ENCODE peak calls at places on chromosomes 1 and 21, in six cellular contexts. O is HepG2, Y is H1, A is K562, U is HCT116, D is GM12878. B is an unnamed sample.

GRCh38 chr1:31376374-31377134 is 3.7 kb upstream of the FABP3 start:
- DNase-seq in D (no peak), Y (no peak), U (no peak), O (peak), A (peak), B (no peak)

GRCh38 chr1:17542696-17543095 is 3.2 kb downstream of the ARHGEF10L start:
- DNase-seq in D (no peak), Y (no peak), A (no peak), O (peak), U (no peak), B (no peak)

GRCh38 chr1:229640455-229640854 is 14.4 kb downstream of the URB2 start:
- DNase-seq in D (no peak), U (no peak), O (no peak), Y (no peak), A (no peak), B (no peak)

GRCh38 chr1:151058682-151059341 is 610 bp downstream of the CDC42SE1 start:
- DNase-seq in Y (peak), U (no peak), O (no peak), D (no peak), A (no peak), B (peak)

GRCh38 chr1:19480282-19480681 is 5.1 kb downstream of the CAPZB start:
- DNase-seq in A (no peak), D (no peak), U (no peak), O (no peak), Y (no peak), B (no peak)

GRCh38 chr1:55059302-55060132 is 20.2 kb downstream of the PCSK9 start:
- DNase-seq in U (no peak), Y (no peak), O (no peak), D (no peak), A (no peak), B (no peak)

GRCh38 chr1:223176437-223176836 is 33.4 kb upstream of the TLR5 start:
- DNase-seq in D (no peak), A (no peak), U (no peak), Y (no peak), O (no peak), B (no peak)

GRCh38 chr21:35606578-35606977 is 453.7 kb downstream of the SETD4 start:
- DNase-seq in D (no peak), O (no peak), A (no peak), Y (no peak), U (no peak), B (no peak)

GRCh38 chr1:32969556-32969955 is 4.9 kb upstream of the RNF19B start:
- DNase-seq in U (no peak), Y (no peak), O (no peak), D (no peak), A (no peak), B (no peak)

GRCh38 chr1:222529916-222530315 is 18.0 kb downstream of the HHIPL2 start:
- DNase-seq in D (no peak), U (no peak), Y (no peak), O (no peak), A (no peak), B (no peak)

GRCh38 chr1:97489834-97490233 is 431.0 kb downstream of the DPYD start:
- DNase-seq in A (no peak), D (no peak), O (peak), U (no peak), Y (no peak), B (no peak)

GRCh38 chr1:53733447-53733931 is 5.5 kb downstream of the GLIS1 start:
- DNase-seq in U (no peak), D (no peak), O (no peak), Y (no peak), A (no peak), B (no peak)

GRCh38 chr1:213439703-213440102 is 388.7 kb downstream of the RPS6KC1 start:
- DNase-seq in U (no peak), Y (no peak), D (no peak), O (no peak), A (no peak), B (no peak)

GRCh38 chr1:178098262-178098661 is 4.4 kb downstream of the RASAL2 start:
- DNase-seq in A (no peak), U (no peak), O (no peak), Y (no peak), D (no peak), B (no peak)

GRCh38 chr1:204260601-204261197 is 46.9 kb upstream of the GOLT1A start:
- DNase-seq in O (no peak), U (no peak), D (no peak), Y (no peak), A (no peak), B (no peak)

GRCh38 chr1:62849031-62849430 is 65.1 kb downstream of the ATG4C start:
- DNase-seq in O (no peak), Y (no peak), U (no peak), D (no peak), A (no peak), B (no peak)

GRCh38 chr1:210647406-210648333 is 319.0 kb downstream of the HHAT start:
- DNase-seq in O (no peak), Y (no peak), A (no peak), U (no peak), D (no peak), B (no peak)

GRCh38 chr1:43300661-43301094 is at the start of gene TIE1:
- DNase-seq in A (no peak), D (no peak), U (no peak), Y (no peak), O (no peak), B (no peak)

GRCh38 chr1:205444931-205445652 is 10.8 kb downstream of the BLACAT1 start:
- DNase-seq in U (no peak), O (no peak), D (no peak), Y (peak), A (no peak), B (peak)

GRCh38 chr21:44964381-44964780 is 24.6 kb downstream of the SLX9 start:
- DNase-seq in A (no peak), Y (no peak), U (no peak), O (no peak), D (no peak), B (no peak)

GRCh38 chr1:44696789-44697188 is 22.3 kb downstream of the ARMH1 start:
- DNase-seq in A (no peak), Y (no peak), D (no peak), U (no peak), O (no peak), B (no peak)

GRCh38 chr21:38236232-38236631 is 20.6 kb upstream of the KCNJ15 start:
- DNase-seq in U (no peak), D (no peak), O (no peak), Y (no peak), A (no peak), B (no peak)

GRCh38 chr21:46189213-46189958 is 5.1 kb upstream of the SPATC1L start:
- DNase-seq in Y (no peak), O (no peak), A (peak), D (no peak), U (no peak), B (no peak)

GRCh38 chr1:11804666-11805453 is 904 bp downstream of the MTHFR start:
- DNase-seq in O (no peak), U (no peak), Y (peak), A (peak), D (no peak), B (no peak)
- TF ChIP-seq MAX in O (no peak), U (no peak), Y (no peak), A (no peak), D (no peak), B (no peak)

DNA sequence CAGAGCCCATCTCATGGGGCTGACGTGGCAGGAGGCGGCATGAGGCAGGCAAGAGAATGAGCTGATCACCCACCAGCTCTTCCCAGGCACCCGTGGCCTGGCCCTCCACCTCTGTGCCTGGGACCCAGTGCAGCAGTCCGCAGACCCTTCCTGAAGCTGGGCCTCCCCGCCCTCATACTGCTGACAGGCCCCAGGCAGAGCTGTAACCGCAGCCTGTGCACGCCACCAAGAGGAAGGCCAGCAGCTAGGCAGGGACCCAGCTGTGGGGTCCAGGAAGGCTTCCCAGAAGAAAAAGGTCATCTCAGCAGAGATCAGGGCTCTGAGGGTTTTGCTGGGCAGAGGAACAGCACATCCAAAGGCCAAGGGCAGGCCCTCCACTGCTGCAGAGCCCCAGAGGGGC is 9.8 kb upstream of the MTFR1L start:
- DNase-seq in U (no peak), O (no peak), A (no peak), D (no peak), Y (no peak), B (no peak)
- TF ChIP-seq SP1 in U (no peak), O (no peak), A (no peak), D (no peak), Y (no peak), B (no peak)

GRCh38 chr1:110336300-110337039 is 2.7 kb upstream of the RBM15 start:
- DNase-seq in O (no peak), Y (no peak), U (peak), A (no peak), D (no peak), B (no peak)

GRCh38 chr1:110339040-110339426 is at the start of gene RBM15:
- DNase-seq in A (peak), O (peak), D (peak), U (peak), Y (peak), B (peak)

GRCh38 chr1:110339427-110340206 is 440 bp downstream of the RBM15 start:
- DNase-seq in Y (peak), A (peak), O (peak), U (no peak), D (no peak), B (peak)

GRCh38 chr1:110338200-110339039 is 757 bp upstream of the RBM15 start:
- DNase-seq in U (peak), Y (peak), D (peak), A (peak), O (peak), B (peak)

GRCh38 chr1:110337704-110338199 is 1.4 kb upstream of the RBM15 start:
- DNase-seq in Y (peak), A (peak), D (no peak), O (peak), U (no peak), B (peak)
- TF ChIP-seq MAX in Y (no peak), A (no peak), D (no peak), O (no peak), U (no peak), B (no peak)

GRCh38 chr1:162757476-162757875 is 33.0 kb upstream of the HSD17B7 start:
- DNase-seq in U (no peak), D (no peak), Y (no peak), A (no peak), O (no peak), B (no peak)

GRCh38 chr1:162753001-162753658 is 37.4 kb upstream of the HSD17B7 start:
- DNase-seq in U (no peak), D (no peak), Y (no peak), A (no peak), O (peak), B (no peak)

GRCh38 chr1:162753998-162754585 is 36.4 kb upstream of the HSD17B7 start:
- DNase-seq in A (no peak), D (no peak), Y (no peak), U (no peak), O (no peak), B (no peak)

GRCh38 chr1:162756523-162756922 is 34.0 kb upstream of the HSD17B7 start:
- DNase-seq in D (no peak), A (no peak), Y (no peak), O (no peak), U (no peak), B (no peak)

DNA sequence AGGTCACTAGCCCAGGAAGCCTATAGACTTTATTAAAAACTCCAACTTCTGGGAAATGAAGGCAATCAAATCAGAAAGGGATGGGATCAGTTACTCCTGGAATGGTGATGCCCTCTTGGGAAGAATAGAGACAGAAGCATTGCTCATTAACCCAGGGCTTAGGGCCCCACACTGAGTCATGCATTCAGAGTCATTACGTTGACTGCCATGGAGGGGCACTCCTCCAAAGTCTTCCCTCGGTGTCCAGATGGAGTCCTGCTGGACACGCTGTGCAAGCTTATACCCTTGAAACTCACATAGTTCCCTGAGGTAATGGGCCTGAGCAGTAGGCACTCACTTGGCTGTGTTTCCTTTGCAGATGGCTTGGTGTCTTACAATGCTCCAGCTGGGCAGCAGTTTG is 35.2 kb upstream of the HSD17B7 start:
- DNase-seq in Y (no peak), O (no peak), U (no peak), A (no peak), D (no peak), B (no peak)
- TF ChIP-seq SP1 in Y (no peak), O (no peak), U (no peak), A (no peak), D (no peak), B (no peak)

GRCh38 chr1:119288751-119289150 is 79.8 kb upstream of the HAO2 start:
- DNase-seq in O (peak), D (no peak), Y (no peak), A (no peak), U (no peak), B (no peak)
- TF ChIP-seq MAX in O (no peak), D (no peak), Y (no peak), A (no peak), U (no peak), B (no peak)

GRCh38 chr1:2854611-2855010 is 53.1 kb upstream of the TTC34 start:
- DNase-seq in O (no peak), Y (no peak), A (no peak), D (no peak), U (no peak), B (no peak)
- TF ChIP-seq SP1 in O (no peak), Y (no peak), A (no peak), D (no peak), U (no peak), B (no peak)

GRCh38 chr1:110091791-110092190 is 20.5 kb upstream of the UBL4B start:
- DNase-seq in U (no peak), Y (no peak), O (no peak), D (no peak), A (no peak), B (no peak)
- TF ChIP-seq MAX in U (no peak), Y (no peak), O (no peak), D (no peak), A (no peak), B (no peak)

B was measured in WTC11.